ENCODE peak calls at places on chromosome 11, in four cellular contexts. One of them, this sample, is unnamed.
A peak's percentile ranks its signal among the peaks of the same experiment; 100 is the strongest.

GRCh38 chr11:16226245-16226644 is 130.1 kb downstream of the SOX6 start:
- DNase-seq in CD8-positive, alpha-beta T cell: no peak
- DNase-seq in CD4-positive, alpha-beta T cell: no peak
- DNase-seq in OCI-LY7: no peak
- DNase-seq in this sample: no peak

GRCh38 chr11:47257518-47258316 is at the start of gene NR1H3:
- DNase-seq in OCI-LY7: peak; percentile 28
- DNase-seq in CD8-positive, alpha-beta T cell: no peak
- DNase-seq in CD4-positive, alpha-beta T cell: no peak
- DNase-seq in this sample: peak; percentile 45

GRCh38 chr11:55854704-55855103 is 16.2 kb downstream of the OR5D16 start:
- DNase-seq in CD4-positive, alpha-beta T cell: no peak
- DNase-seq in OCI-LY7: no peak
- DNase-seq in CD8-positive, alpha-beta T cell: no peak
- DNase-seq in this sample: no peak

GRCh38 chr11:9002920-9003572 is 755 bp downstream of the NRIP3 start:
- DNase-seq in OCI-LY7: no peak
- DNase-seq in CD8-positive, alpha-beta T cell: no peak
- DNase-seq in CD4-positive, alpha-beta T cell: no peak
- DNase-seq in this sample: no peak

GRCh38 chr11:128568166-128568778 is 19.1 kb downstream of the ETS1 start:
- DNase-seq in CD4-positive, alpha-beta T cell: no peak
- DNase-seq in CD8-positive, alpha-beta T cell: no peak
- DNase-seq in OCI-LY7: no peak
- DNase-seq in this sample: no peak

GRCh38 chr11:78742430-78742829 is 167.8 kb upstream of the NARS2 start:
- DNase-seq in CD4-positive, alpha-beta T cell: no peak
- DNase-seq in OCI-LY7: no peak
- DNase-seq in CD8-positive, alpha-beta T cell: no peak
- DNase-seq in this sample: no peak

GRCh38 chr11:57406337-57406904 is 16.0 kb upstream of the PRG2 start:
- DNase-seq in CD8-positive, alpha-beta T cell: no peak
- DNase-seq in CD4-positive, alpha-beta T cell: no peak
- DNase-seq in OCI-LY7: no peak
- DNase-seq in this sample: no peak

GRCh38 chr11:123546515-123546914 is 107.9 kb downstream of the SCN3B start:
- DNase-seq in CD4-positive, alpha-beta T cell: no peak
- DNase-seq in CD8-positive, alpha-beta T cell: no peak
- DNase-seq in OCI-LY7: no peak
- DNase-seq in this sample: no peak

GRCh38 chr11:12526789-12527188 is 147.4 kb upstream of the TEAD1 start:
- DNase-seq in CD4-positive, alpha-beta T cell: no peak
- DNase-seq in OCI-LY7: no peak
- DNase-seq in CD8-positive, alpha-beta T cell: no peak
- DNase-seq in this sample: no peak

GRCh38 chr11:555500-556174 is 4.9 kb downstream of the LMNTD2 start:
- DNase-seq in CD8-positive, alpha-beta T cell: no peak
- DNase-seq in CD4-positive, alpha-beta T cell: no peak
- DNase-seq in OCI-LY7: no peak
- DNase-seq in this sample: no peak

GRCh38 chr11:102240502-102240901 is 76.8 kb upstream of the BIRC3 start:
- DNase-seq in CD8-positive, alpha-beta T cell: no peak
- DNase-seq in OCI-LY7: no peak
- DNase-seq in CD4-positive, alpha-beta T cell: no peak
- DNase-seq in this sample: no peak

GRCh38 chr11:133911169-133911568 is 45.6 kb downstream of the IGSF9B start:
- DNase-seq in CD4-positive, alpha-beta T cell: no peak
- DNase-seq in CD8-positive, alpha-beta T cell: no peak
- DNase-seq in OCI-LY7: no peak
- DNase-seq in this sample: no peak

GRCh38 chr11:94786264-94787126 is 18.3 kb downstream of the AMOTL1 start:
- DNase-seq in CD8-positive, alpha-beta T cell: no peak
- DNase-seq in CD4-positive, alpha-beta T cell: no peak
- DNase-seq in OCI-LY7: peak; percentile 20
- DNase-seq in this sample: no peak

GRCh38 chr11:48055292-48056132 is 75.2 kb downstream of the PTPRJ start:
- DNase-seq in CD8-positive, alpha-beta T cell: peak; percentile 36
- DNase-seq in CD4-positive, alpha-beta T cell: peak; percentile 39
- DNase-seq in OCI-LY7: peak; percentile 71
- DNase-seq in this sample: no peak

GRCh38 chr11:68127791-68128681 is 6.8 kb upstream of the CHKA start:
- DNase-seq in CD4-positive, alpha-beta T cell: no peak
- DNase-seq in OCI-LY7: no peak
- DNase-seq in CD8-positive, alpha-beta T cell: no peak
- DNase-seq in this sample: peak; percentile 66

GRCh38 chr11:129767827-129768226 is 47.8 kb upstream of the TMEM45B start:
- DNase-seq in CD4-positive, alpha-beta T cell: no peak
- DNase-seq in CD8-positive, alpha-beta T cell: no peak
- DNase-seq in OCI-LY7: no peak
- DNase-seq in this sample: no peak

GRCh38 chr11:113689711-113690618 is 16.1 kb downstream of the TMPRSS5 start:
- DNase-seq in CD8-positive, alpha-beta T cell: no peak
- DNase-seq in OCI-LY7: no peak
- DNase-seq in CD4-positive, alpha-beta T cell: no peak
- DNase-seq in this sample: no peak

GRCh38 chr11:85945788-85946187 is 90.6 kb downstream of the CCDC83 start:
- DNase-seq in CD4-positive, alpha-beta T cell: no peak
- DNase-seq in OCI-LY7: no peak
- DNase-seq in CD8-positive, alpha-beta T cell: no peak
- DNase-seq in this sample: no peak

GRCh38 chr11:112289588-112290461 is 29.2 kb upstream of the PLET1 start:
- DNase-seq in CD8-positive, alpha-beta T cell: peak; percentile 86
- DNase-seq in OCI-LY7: peak; percentile 64
- DNase-seq in CD4-positive, alpha-beta T cell: peak; percentile 78
- DNase-seq in this sample: peak; percentile 80

GRCh38 chr11:73493838-73494598 is 103.9 kb downstream of the FAM168A start:
- DNase-seq in CD4-positive, alpha-beta T cell: no peak
- DNase-seq in CD8-positive, alpha-beta T cell: no peak
- DNase-seq in OCI-LY7: no peak
- DNase-seq in this sample: no peak

GRCh38 chr11:8083871-8084281 is 2.9 kb downstream of the TUB start:
- DNase-seq in OCI-LY7: no peak
- DNase-seq in CD4-positive, alpha-beta T cell: no peak
- DNase-seq in CD8-positive, alpha-beta T cell: no peak
- DNase-seq in this sample: no peak

GRCh38 chr11:112620621-112621394 is 340.4 kb upstream of the NCAM1 start:
- DNase-seq in CD8-positive, alpha-beta T cell: no peak
- DNase-seq in CD4-positive, alpha-beta T cell: no peak
- DNase-seq in OCI-LY7: no peak
- DNase-seq in this sample: no peak

GRCh38 chr11:121393855-121394254 is 58.3 kb upstream of the SORL1 start:
- DNase-seq in CD8-positive, alpha-beta T cell: no peak
- DNase-seq in CD4-positive, alpha-beta T cell: no peak
- DNase-seq in OCI-LY7: no peak
- DNase-seq in this sample: no peak

GRCh38 chr11:70415642-70416395 is 17.5 kb downstream of the CTTN start:
- DNase-seq in CD4-positive, alpha-beta T cell: no peak
- DNase-seq in CD8-positive, alpha-beta T cell: no peak
- DNase-seq in OCI-LY7: no peak
- DNase-seq in this sample: no peak

GRCh38 chr11:69598147-69598546 is 42.8 kb upstream of the CCND1 start:
- DNase-seq in CD4-positive, alpha-beta T cell: no peak
- DNase-seq in CD8-positive, alpha-beta T cell: no peak
- DNase-seq in OCI-LY7: peak; percentile 36
- DNase-seq in this sample: no peak

GRCh38 chr11:133303262-133303661 is 229.0 kb downstream of the OPCML start:
- DNase-seq in OCI-LY7: no peak
- DNase-seq in CD8-positive, alpha-beta T cell: no peak
- DNase-seq in CD4-positive, alpha-beta T cell: no peak
- DNase-seq in this sample: no peak

GRCh38 chr11:10413268-10413667 is 41.8 kb upstream of the AMPD3 start:
- DNase-seq in OCI-LY7: peak; percentile 69
- DNase-seq in CD4-positive, alpha-beta T cell: peak; percentile 20
- DNase-seq in CD8-positive, alpha-beta T cell: peak; percentile 43
- DNase-seq in this sample: no peak
- TF ChIP-seq CTCF in OCI-LY7: peak; percentile 79
- TF ChIP-seq CTCF in CD4-positive, alpha-beta T cell: peak; percentile 61
- TF ChIP-seq CTCF in CD8-positive, alpha-beta T cell: peak; percentile 51
- TF ChIP-seq CTCF in this sample: no peak

GRCh38 chr11:33672273-33672672 is 28.4 kb downstream of the C11orf91 start:
- DNase-seq in OCI-LY7: no peak
- DNase-seq in CD4-positive, alpha-beta T cell: no peak
- DNase-seq in CD8-positive, alpha-beta T cell: no peak
- DNase-seq in this sample: no peak

GRCh38 chr11:33669598-33670249 is 30.9 kb downstream of the C11orf91 start:
- DNase-seq in OCI-LY7: no peak
- DNase-seq in CD8-positive, alpha-beta T cell: no peak
- DNase-seq in CD4-positive, alpha-beta T cell: no peak
- DNase-seq in this sample: no peak

GRCh38 chr11:33668468-33668825 is 32.2 kb downstream of the C11orf91 start:
- DNase-seq in CD8-positive, alpha-beta T cell: no peak
- DNase-seq in CD4-positive, alpha-beta T cell: no peak
- DNase-seq in OCI-LY7: no peak
- DNase-seq in this sample: no peak

GRCh38 chr11:33668951-33669596 is 31.6 kb downstream of the C11orf91 start:
- DNase-seq in OCI-LY7: no peak
- DNase-seq in CD4-positive, alpha-beta T cell: no peak
- DNase-seq in CD8-positive, alpha-beta T cell: no peak
- DNase-seq in this sample: no peak

DNA sequence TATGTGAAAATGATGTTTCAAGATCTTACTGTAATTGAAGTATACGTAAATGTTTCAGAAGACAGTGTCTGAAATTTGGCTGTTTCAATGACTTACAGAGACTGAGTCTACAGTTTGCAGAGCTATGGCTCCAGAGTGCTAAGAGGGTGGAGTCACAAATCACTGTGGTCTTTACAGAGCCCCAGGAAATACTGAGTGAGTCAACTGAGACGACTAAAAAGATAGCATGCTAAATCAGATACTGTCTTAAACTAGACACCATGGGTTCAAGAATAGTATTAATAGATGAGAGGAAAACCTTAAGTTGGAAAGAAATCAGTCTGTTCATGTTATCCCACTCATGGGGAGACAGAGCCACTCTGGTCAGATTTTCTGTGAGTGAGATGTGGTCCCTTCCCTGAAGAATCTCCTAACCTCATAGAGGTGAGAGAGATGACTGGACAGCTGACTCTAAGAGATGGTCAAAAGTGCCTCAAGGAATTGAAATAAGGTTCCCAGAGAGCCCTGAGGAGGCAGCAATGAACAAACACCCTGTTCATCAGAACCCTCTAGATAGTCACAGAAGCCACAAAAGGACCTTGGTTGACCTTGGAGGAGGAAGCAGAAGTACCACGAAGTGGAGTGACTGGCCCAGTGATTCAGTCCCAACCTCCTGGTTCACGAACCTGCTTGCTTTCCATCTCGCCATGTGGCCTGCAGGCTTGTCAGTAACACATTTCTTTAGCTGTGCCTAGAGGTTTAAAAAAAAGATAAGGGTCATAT is 30.2 kb downstream of the C11orf91 start:
- DNase-seq in CD8-positive, alpha-beta T cell: no peak
- DNase-seq in CD4-positive, alpha-beta T cell: no peak
- DNase-seq in OCI-LY7: no peak
- DNase-seq in this sample: no peak
- TF ChIP-seq CTCF in CD8-positive, alpha-beta T cell: no peak
- TF ChIP-seq CTCF in CD4-positive, alpha-beta T cell: no peak
- TF ChIP-seq CTCF in OCI-LY7: no peak
- TF ChIP-seq CTCF in this sample: no peak

GRCh38 chr11:18173225-18173866 is 709 bp downstream of the MRGPRX4 start:
- DNase-seq in CD4-positive, alpha-beta T cell: no peak
- DNase-seq in CD8-positive, alpha-beta T cell: no peak
- DNase-seq in OCI-LY7: no peak
- DNase-seq in this sample: no peak

GRCh38 chr11:18172686-18173085 is at the start of gene MRGPRX4:
- DNase-seq in CD4-positive, alpha-beta T cell: no peak
- DNase-seq in CD8-positive, alpha-beta T cell: no peak
- DNase-seq in OCI-LY7: no peak
- DNase-seq in this sample: no peak

GRCh38 chr11:18168372-18168771 is 4.3 kb upstream of the MRGPRX4 start:
- DNase-seq in CD4-positive, alpha-beta T cell: no peak
- DNase-seq in CD8-positive, alpha-beta T cell: no peak
- DNase-seq in OCI-LY7: no peak
- DNase-seq in this sample: no peak

DNA sequence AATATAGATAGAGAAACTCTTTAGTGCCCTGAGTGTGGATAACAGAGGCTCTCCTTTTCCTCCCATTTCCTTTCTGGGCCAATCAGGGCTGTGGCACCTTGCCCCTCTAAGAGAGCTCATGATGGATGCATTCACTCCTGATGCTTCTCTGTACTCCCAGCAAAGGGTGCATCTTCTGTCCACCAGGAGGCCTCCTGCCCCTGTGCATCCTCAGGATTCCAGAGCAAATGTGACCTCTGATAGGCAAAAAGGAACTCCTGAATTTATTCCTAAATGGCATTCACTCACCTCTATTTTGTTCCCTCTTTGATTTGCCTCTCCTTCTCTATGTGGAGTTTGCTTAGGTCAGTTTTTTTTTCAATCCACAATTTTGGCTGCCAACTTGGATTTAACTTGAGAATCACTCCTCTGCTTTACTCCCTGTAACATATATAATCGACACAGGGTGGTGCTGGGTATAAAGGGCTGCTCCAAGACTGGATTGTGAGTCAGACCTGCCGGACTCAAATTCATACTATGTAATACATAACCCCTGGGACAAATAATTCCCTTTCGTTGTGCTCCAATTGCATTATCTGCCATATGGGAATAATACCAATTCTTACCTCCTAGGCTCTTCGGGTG is 1.1 kb upstream of the MRGPRX4 start:
- DNase-seq in CD8-positive, alpha-beta T cell: no peak
- DNase-seq in OCI-LY7: peak; percentile 56
- DNase-seq in CD4-positive, alpha-beta T cell: no peak
- DNase-seq in this sample: peak; percentile 14
- TF ChIP-seq CTCF in CD8-positive, alpha-beta T cell: no peak
- TF ChIP-seq CTCF in OCI-LY7: peak; percentile 79
- TF ChIP-seq CTCF in CD4-positive, alpha-beta T cell: no peak
- TF ChIP-seq CTCF in this sample: peak; percentile 68

GRCh38 chr11:2209900-2210321 is 38.3 kb upstream of the TH start:
- DNase-seq in CD8-positive, alpha-beta T cell: no peak
- DNase-seq in CD4-positive, alpha-beta T cell: no peak
- DNase-seq in OCI-LY7: no peak
- DNase-seq in this sample: no peak
- TF ChIP-seq CTCF in CD8-positive, alpha-beta T cell: no peak
- TF ChIP-seq CTCF in CD4-positive, alpha-beta T cell: no peak
- TF ChIP-seq CTCF in OCI-LY7: no peak
- TF ChIP-seq CTCF in this sample: no peak

DNA sequence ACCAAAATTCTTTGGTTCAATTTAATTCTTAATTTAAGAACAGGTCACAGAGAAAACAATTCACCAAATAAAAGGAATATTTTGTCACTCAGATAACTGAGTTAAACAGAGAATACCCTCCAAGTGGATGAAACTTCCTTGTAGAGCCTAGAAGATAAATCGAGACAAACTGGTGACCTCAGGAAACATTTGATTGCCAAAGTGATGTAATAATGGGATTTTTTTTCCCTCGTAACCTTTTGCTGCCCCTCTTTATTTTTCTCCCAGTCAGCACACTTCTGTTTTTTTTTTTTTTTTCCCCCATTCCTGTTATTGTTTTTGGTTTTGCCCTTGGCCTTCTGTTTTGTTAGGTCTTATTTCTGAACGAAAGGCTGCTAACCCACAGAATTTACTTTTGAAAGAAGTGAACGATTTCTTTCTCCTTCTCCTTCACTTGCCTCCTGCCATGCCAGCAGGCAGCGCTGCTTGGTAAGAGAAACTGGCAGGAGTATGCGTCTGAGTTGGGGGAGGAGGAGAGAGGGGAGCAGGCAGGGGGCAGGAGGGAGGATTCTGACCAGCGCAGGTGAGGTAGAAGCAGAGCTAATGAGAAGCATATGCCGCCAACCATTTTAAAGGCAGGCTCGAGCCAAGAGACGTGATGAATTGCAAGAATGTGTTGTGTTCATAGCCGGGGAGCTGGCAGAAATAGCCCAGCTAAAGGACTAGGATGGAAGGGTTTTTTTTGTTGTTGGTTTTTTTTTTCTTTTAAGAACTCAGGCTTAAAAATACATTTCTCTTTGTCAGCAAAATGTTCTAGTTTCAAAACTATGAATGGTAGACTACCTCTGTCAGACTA is 121.9 kb upstream of the MTMR2 start:
- DNase-seq in CD8-positive, alpha-beta T cell: no peak
- DNase-seq in OCI-LY7: no peak
- DNase-seq in CD4-positive, alpha-beta T cell: no peak
- DNase-seq in this sample: no peak
- TF ChIP-seq CTCF in CD8-positive, alpha-beta T cell: no peak
- TF ChIP-seq CTCF in OCI-LY7: no peak
- TF ChIP-seq CTCF in CD4-positive, alpha-beta T cell: no peak
- TF ChIP-seq CTCF in this sample: peak; percentile 44

This sample was measured in neural crest cell.